ENCODE peak calls at places on chromosomes 4 and X, in six cellular contexts. One of them, this sample, is unnamed.

GRCh38 chr4:67332627-67333026 is 212.7 kb downstream of the CENPC start:
- DNase-seq in IMR-90: no peak
- DNase-seq in neuronal stem cell: no peak
- DNase-seq in mesenchymal stem cell: peak; percentile 7
- DNase-seq in trophoblast cell: peak; percentile 28
- DNase-seq in H1: no peak
- DNase-seq in this sample: peak; percentile 50

GRCh38 chrX:69565247-69565815 is 50.6 kb upstream of the EDA start:
- DNase-seq in IMR-90: no peak
- DNase-seq in neuronal stem cell: no peak
- DNase-seq in mesenchymal stem cell: no peak
- DNase-seq in trophoblast cell: no peak
- DNase-seq in H1: no peak
- DNase-seq in this sample: peak; percentile 53

GRCh38 chrX:68693481-68694410 is 46.3 kb downstream of the STARD8 start:
- DNase-seq in IMR-90: peak; percentile 50
- DNase-seq in neuronal stem cell: peak; percentile 59
- DNase-seq in mesenchymal stem cell: peak; percentile 60
- DNase-seq in trophoblast cell: peak; percentile 42
- DNase-seq in H1: no peak
- DNase-seq in this sample: peak; percentile 89

GRCh38 chrX:17395154-17395553 is 20.2 kb downstream of the NHS start:
- DNase-seq in IMR-90: no peak
- DNase-seq in neuronal stem cell: no peak
- DNase-seq in mesenchymal stem cell: no peak
- DNase-seq in trophoblast cell: no peak
- DNase-seq in H1: no peak
- DNase-seq in this sample: no peak

GRCh38 chr4:153137168-153137567 is 67.1 kb upstream of the TRIM2 start:
- DNase-seq in IMR-90: peak; percentile 83
- DNase-seq in neuronal stem cell: no peak
- DNase-seq in mesenchymal stem cell: peak; percentile 79
- DNase-seq in trophoblast cell: no peak
- DNase-seq in H1: no peak
- DNase-seq in this sample: peak; percentile 51

GRCh38 chr4:7806080-7806630 is 133.5 kb downstream of the AFAP1 start:
- DNase-seq in IMR-90: peak; percentile 68
- DNase-seq in neuronal stem cell: no peak
- DNase-seq in mesenchymal stem cell: peak; percentile 88
- DNase-seq in trophoblast cell: peak; percentile 33
- DNase-seq in H1: no peak
- DNase-seq in this sample: no peak

GRCh38 chr4:121107507-121107906 is 35.2 kb upstream of the NDNF start:
- DNase-seq in IMR-90: no peak
- DNase-seq in neuronal stem cell: no peak
- DNase-seq in mesenchymal stem cell: no peak
- DNase-seq in trophoblast cell: no peak
- DNase-seq in H1: no peak
- DNase-seq in this sample: no peak

GRCh38 chrX:154417157-154417556 is 5.8 kb downstream of the TAFAZZIN start:
- DNase-seq in IMR-90: no peak
- DNase-seq in neuronal stem cell: no peak
- DNase-seq in mesenchymal stem cell: no peak
- DNase-seq in trophoblast cell: no peak
- DNase-seq in H1: no peak
- DNase-seq in this sample: no peak

GRCh38 chr4:88613417-88613875 is 21.2 kb downstream of the HERC3 start:
- DNase-seq in IMR-90: no peak
- DNase-seq in neuronal stem cell: no peak
- DNase-seq in mesenchymal stem cell: no peak
- DNase-seq in trophoblast cell: no peak
- DNase-seq in H1: no peak
- DNase-seq in this sample: no peak

GRCh38 chrX:47838361-47838760 is 1.7 kb downstream of the ZNF81 start:
- DNase-seq in IMR-90: no peak
- DNase-seq in neuronal stem cell: no peak
- DNase-seq in mesenchymal stem cell: no peak
- DNase-seq in trophoblast cell: no peak
- DNase-seq in H1: no peak
- DNase-seq in this sample: no peak

GRCh38 chr4:118729287-118730286 is 44.4 kb downstream of the METTL14 start:
- DNase-seq in IMR-90: peak; percentile 92
- DNase-seq in neuronal stem cell: no peak
- DNase-seq in mesenchymal stem cell: peak; percentile 86
- DNase-seq in trophoblast cell: no peak
- DNase-seq in H1: no peak
- DNase-seq in this sample: no peak
- H3K4me2 ChIP-seq in IMR-90: peak overlapping the region; percentile 69
- H3K4me2 ChIP-seq in neuronal stem cell: no peak overlapping the region
- H3K4me2 ChIP-seq in mesenchymal stem cell: no peak overlapping the region
- H3K4me2 ChIP-seq in trophoblast cell: no peak overlapping the region
- H3K4me2 ChIP-seq in H1: no peak overlapping the region
- H3K4me2 ChIP-seq in this sample: no peak overlapping the region

GRCh38 chr4:155889946-155890345 is 13.6 kb upstream of the TDO2 start:
- DNase-seq in IMR-90: no peak
- DNase-seq in neuronal stem cell: no peak
- DNase-seq in mesenchymal stem cell: no peak
- DNase-seq in trophoblast cell: no peak
- DNase-seq in H1: no peak
- DNase-seq in this sample: no peak
- H3K4ac ChIP-seq in IMR-90: no peak overlapping the region
- H3K4ac ChIP-seq in neuronal stem cell: no peak overlapping the region
- H3K4ac ChIP-seq in mesenchymal stem cell: no peak overlapping the region
- H3K4ac ChIP-seq in trophoblast cell: no peak overlapping the region
- H3K4ac ChIP-seq in H1: no peak overlapping the region
- H3K4ac ChIP-seq in this sample: no peak overlapping the region

GRCh38 chr4:119480331-119480730 is 148.3 kb downstream of the PDE5A start:
- DNase-seq in IMR-90: no peak
- DNase-seq in neuronal stem cell: no peak
- DNase-seq in mesenchymal stem cell: no peak
- DNase-seq in trophoblast cell: no peak
- DNase-seq in H1: no peak
- DNase-seq in this sample: no peak

GRCh38 chr4:119479180-119479814 is 149.3 kb downstream of the PDE5A start:
- DNase-seq in IMR-90: no peak
- DNase-seq in neuronal stem cell: no peak
- DNase-seq in mesenchymal stem cell: no peak
- DNase-seq in trophoblast cell: no peak
- DNase-seq in H1: no peak
- DNase-seq in this sample: no peak

GRCh38 chr4:119477412-119478053 is 151.1 kb downstream of the PDE5A start:
- DNase-seq in IMR-90: peak; percentile 41
- DNase-seq in neuronal stem cell: no peak
- DNase-seq in mesenchymal stem cell: no peak
- DNase-seq in trophoblast cell: no peak
- DNase-seq in H1: no peak
- DNase-seq in this sample: no peak

GRCh38 chr4:119478446-119479179 is 150.0 kb downstream of the PDE5A start:
- DNase-seq in IMR-90: peak; percentile 55
- DNase-seq in neuronal stem cell: no peak
- DNase-seq in mesenchymal stem cell: no peak
- DNase-seq in trophoblast cell: no peak
- DNase-seq in H1: no peak
- DNase-seq in this sample: no peak

DNA sequence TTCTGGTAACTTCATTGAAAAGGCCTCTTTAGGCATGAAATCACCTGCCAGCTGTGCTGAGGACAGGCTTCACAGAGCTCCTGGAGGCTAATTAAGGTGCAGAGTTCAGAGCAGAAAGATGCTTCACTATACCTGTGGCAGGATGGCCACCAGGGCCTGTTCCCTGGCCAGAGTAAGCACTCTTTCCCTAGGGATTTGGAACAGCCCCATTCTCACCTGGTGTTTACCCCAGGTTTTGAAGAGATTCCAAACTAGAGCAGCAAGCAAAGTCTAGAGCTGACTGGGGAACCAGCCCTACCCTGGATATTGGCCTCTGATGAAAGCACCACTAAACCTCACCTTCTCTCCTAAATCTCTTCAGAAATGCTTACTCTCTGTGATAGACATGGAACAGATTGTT is 148.8 kb downstream of the PDE5A start:
- DNase-seq in IMR-90: no peak
- DNase-seq in neuronal stem cell: no peak
- DNase-seq in mesenchymal stem cell: no peak
- DNase-seq in trophoblast cell: no peak
- DNase-seq in H1: no peak
- DNase-seq in this sample: no peak
- H3K4me3 ChIP-seq in IMR-90: no peak overlapping the region
- H3K4me3 ChIP-seq in neuronal stem cell: no peak overlapping the region
- H3K4me3 ChIP-seq in mesenchymal stem cell: no peak overlapping the region
- H3K4me3 ChIP-seq in trophoblast cell: no peak overlapping the region
- H3K4me3 ChIP-seq in H1: no peak overlapping the region
- H3K4me3 ChIP-seq in this sample: no peak overlapping the region

GRCh38 chrX:2224141-2224540 is 276.6 kb downstream of the DHRSX start:
- DNase-seq in IMR-90: no peak
- DNase-seq in neuronal stem cell: no peak
- DNase-seq in mesenchymal stem cell: no peak
- DNase-seq in trophoblast cell: no peak
- DNase-seq in H1: no peak
- DNase-seq in this sample: no peak
- H3K4me2 ChIP-seq in IMR-90: no peak overlapping the region
- H3K4me2 ChIP-seq in neuronal stem cell: no peak overlapping the region
- H3K4me2 ChIP-seq in mesenchymal stem cell: no peak overlapping the region
- H3K4me2 ChIP-seq in trophoblast cell: no peak overlapping the region
- H3K4me2 ChIP-seq in H1: no peak overlapping the region
- H3K4me2 ChIP-seq in this sample: no peak overlapping the region

DNA sequence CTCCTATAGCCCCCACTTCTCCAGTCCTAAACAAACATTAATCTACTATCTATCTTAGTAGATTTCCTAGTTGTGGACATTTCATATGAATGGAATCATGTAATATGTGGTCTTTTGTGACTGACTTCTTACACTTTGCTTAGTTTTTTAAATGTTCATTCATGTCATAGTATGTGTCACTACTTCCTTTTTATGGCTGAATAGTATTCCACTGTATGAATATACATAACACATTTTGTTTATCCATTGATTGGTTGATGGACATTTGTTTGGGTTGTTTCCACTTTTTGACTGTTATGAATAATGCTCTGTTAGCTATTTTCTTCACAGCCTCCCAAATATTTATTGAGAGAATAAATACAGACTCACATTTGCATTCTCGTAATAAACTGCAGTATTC is 19.8 kb downstream of the USP53 start:
- DNase-seq in IMR-90: no peak
- DNase-seq in neuronal stem cell: no peak
- DNase-seq in mesenchymal stem cell: no peak
- DNase-seq in trophoblast cell: no peak
- DNase-seq in H1: no peak
- DNase-seq in this sample: no peak
- H3K4ac ChIP-seq in IMR-90: no peak overlapping the region
- H3K4ac ChIP-seq in neuronal stem cell: no peak overlapping the region
- H3K4ac ChIP-seq in mesenchymal stem cell: no peak overlapping the region
- H3K4ac ChIP-seq in trophoblast cell: no peak overlapping the region
- H3K4ac ChIP-seq in H1: no peak overlapping the region
- H3K4ac ChIP-seq in this sample: no peak overlapping the region

DNA sequence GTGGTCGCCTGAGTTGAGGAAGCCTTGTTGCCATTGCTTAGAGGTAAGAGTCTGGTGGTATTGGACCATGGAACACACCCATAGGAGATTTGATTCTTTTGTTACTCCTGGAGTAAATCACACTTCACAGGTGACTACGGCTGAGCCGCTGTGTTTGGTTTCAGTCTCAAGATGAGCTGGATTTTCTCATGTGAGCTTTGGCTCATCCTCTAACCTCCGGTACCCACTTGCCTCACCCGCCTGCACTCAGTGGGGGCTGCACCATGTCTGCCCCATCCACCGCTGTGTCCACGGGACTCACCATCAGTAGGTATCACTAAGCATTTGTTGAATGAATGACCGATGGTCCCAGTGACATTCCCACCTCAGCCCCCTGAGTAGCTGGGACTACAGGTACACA is 52.7 kb downstream of the HTT-AS start:
- DNase-seq in IMR-90: no peak
- DNase-seq in neuronal stem cell: no peak
- DNase-seq in mesenchymal stem cell: no peak
- DNase-seq in trophoblast cell: no peak
- DNase-seq in H1: no peak
- DNase-seq in this sample: no peak
- H3K4me3 ChIP-seq in IMR-90: no peak overlapping the region
- H3K4me3 ChIP-seq in neuronal stem cell: no peak overlapping the region
- H3K4me3 ChIP-seq in mesenchymal stem cell: no peak overlapping the region
- H3K4me3 ChIP-seq in trophoblast cell: no peak overlapping the region
- H3K4me3 ChIP-seq in H1: no peak overlapping the region
- H3K4me3 ChIP-seq in this sample: no peak overlapping the region

GRCh38 chrX:45843518-45843917 is 642.8 kb upstream of the DIPK2B start:
- DNase-seq in IMR-90: no peak
- DNase-seq in neuronal stem cell: no peak
- DNase-seq in mesenchymal stem cell: no peak
- DNase-seq in trophoblast cell: no peak
- DNase-seq in H1: no peak
- DNase-seq in this sample: peak; percentile 5

GRCh38 chrX:45842916-45843315 is 642.2 kb upstream of the DIPK2B start:
- DNase-seq in IMR-90: no peak
- DNase-seq in neuronal stem cell: no peak
- DNase-seq in mesenchymal stem cell: no peak
- DNase-seq in trophoblast cell: no peak
- DNase-seq in H1: no peak
- DNase-seq in this sample: no peak

GRCh38 chrX:45846328-45846727 is 645.7 kb upstream of the DIPK2B start:
- DNase-seq in IMR-90: no peak
- DNase-seq in neuronal stem cell: no peak
- DNase-seq in mesenchymal stem cell: no peak
- DNase-seq in trophoblast cell: no peak
- DNase-seq in H1: no peak
- DNase-seq in this sample: no peak

GRCh38 chrX:45842207-45842900 is 641.7 kb upstream of the DIPK2B start:
- DNase-seq in IMR-90: no peak
- DNase-seq in neuronal stem cell: no peak
- DNase-seq in mesenchymal stem cell: no peak
- DNase-seq in trophoblast cell: no peak
- DNase-seq in H1: no peak
- DNase-seq in this sample: no peak

GRCh38 chrX:45845142-45845541 is 644.5 kb upstream of the DIPK2B start:
- DNase-seq in IMR-90: no peak
- DNase-seq in neuronal stem cell: no peak
- DNase-seq in mesenchymal stem cell: no peak
- DNase-seq in trophoblast cell: no peak
- DNase-seq in H1: no peak
- DNase-seq in this sample: no peak
- H3K4me2 ChIP-seq in IMR-90: no peak overlapping the region
- H3K4me2 ChIP-seq in neuronal stem cell: no peak overlapping the region
- H3K4me2 ChIP-seq in mesenchymal stem cell: no peak overlapping the region
- H3K4me2 ChIP-seq in trophoblast cell: no peak overlapping the region
- H3K4me2 ChIP-seq in H1: no peak overlapping the region
- H3K4me2 ChIP-seq in this sample: no peak overlapping the region